ENCODE peak calls at places on chromosomes 4 and X, in six cellular contexts. G is endothelial cell; H is lower leg skin; V is fibroblast of pulmonary artery; N is activated CD8-positive, alpha-beta T cell treated with anti-CD3 and anti-CD28 coated beads for 36 hours; Q is mesothelial cell of epicardium. A is an unnamed sample.

GRCh38 chrX:40809210-40809609 is 73.9 kb upstream of the MED14 start:
- DNase-seq in N (no peak), G (no peak), Q (no peak), V (peak), H (no peak), A (no peak)

GRCh38 chr4:155889036-155889793 is 14.3 kb upstream of the TDO2 start:
- DNase-seq in N (no peak), G (no peak), Q (no peak), V (peak), H (peak), A (no peak)

GRCh38 chr4:5789141-5789540 is 78.1 kb downstream of the EVC start:
- DNase-seq in G (no peak), V (no peak), Q (peak), H (no peak), N (no peak), A (no peak)

GRCh38 chrX:26925088-26925487 is 538.1 kb downstream of the PPP4R3C start:
- DNase-seq in H (no peak), N (no peak), G (no peak), Q (no peak), V (no peak), A (no peak)

GRCh38 chr4:155809835-155810234 is 51.0 kb downstream of the GUCY1B1 start:
- DNase-seq in G (no peak), H (no peak), V (peak), Q (no peak), N (peak), A (peak)

GRCh38 chrX:13778916-13779315 is 38.0 kb downstream of the GPM6B start:
- DNase-seq in N (peak), V (peak), G (peak), Q (no peak), H (no peak), A (no peak)

GRCh38 chr4:169416997-169417396 is 146.2 kb upstream of the SH3RF1 start:
- DNase-seq in Q (no peak), G (no peak), V (no peak), H (no peak), N (peak), A (no peak)

GRCh38 chr4:117137143-117137542 is 51.8 kb upstream of the TRAM1L1 start:
- DNase-seq in H (no peak), G (no peak), N (no peak), V (peak), Q (no peak), A (no peak)

GRCh38 chrX:63930140-63930539 is 145.1 kb upstream of the ARHGEF9 start:
- DNase-seq in Q (no peak), V (no peak), H (no peak), G (peak), N (no peak), A (no peak)

GRCh38 chrX:255923-256331 is 25.3 kb upstream of the PLCXD1 start:
- DNase-seq in V (no peak), G (no peak), N (no peak), Q (no peak), H (no peak), A (no peak)

GRCh38 chr4:32841217-32841616 is 2121.0 kb downstream of the PCDH7 start:
- DNase-seq in G (no peak), Q (no peak), V (no peak), N (no peak), H (no peak), A (no peak)

GRCh38 chr4:19381068-19381467 is 870.6 kb upstream of the SLIT2 start:
- DNase-seq in N (no peak), H (no peak), V (peak), Q (no peak), G (no peak), A (no peak)

GRCh38 chrX:106927023-106927422 is 6.8 kb downstream of the CLDN2 start:
- DNase-seq in H (no peak), G (no peak), Q (no peak), V (no peak), N (no peak), A (no peak)

GRCh38 chrX:120790118-120790517 is 85.5 kb downstream of the CT47B1 start:
- DNase-seq in V (peak), H (peak), G (peak), Q (no peak), N (peak), A (peak)

GRCh38 chrX:10106801-10107200 is 50.0 kb upstream of the CLCN4 start:
- DNase-seq in H (no peak), G (no peak), N (peak), Q (no peak), V (no peak), A (no peak)

GRCh38 chrX:19121898-19122640 is at the start of gene ADGRG2:
- DNase-seq in Q (peak), V (peak), H (no peak), G (peak), N (peak), A (peak)

GRCh38 chr4:147425019-147425418 is 55.9 kb upstream of the EDNRA start:
- DNase-seq in G (no peak), H (no peak), V (no peak), N (no peak), Q (no peak), A (no peak)

GRCh38 chrX:154988719-154989118 is 33.8 kb downstream of the F8 start:
- DNase-seq in Q (no peak), H (no peak), G (no peak), V (no peak), N (no peak), A (no peak)

DNA sequence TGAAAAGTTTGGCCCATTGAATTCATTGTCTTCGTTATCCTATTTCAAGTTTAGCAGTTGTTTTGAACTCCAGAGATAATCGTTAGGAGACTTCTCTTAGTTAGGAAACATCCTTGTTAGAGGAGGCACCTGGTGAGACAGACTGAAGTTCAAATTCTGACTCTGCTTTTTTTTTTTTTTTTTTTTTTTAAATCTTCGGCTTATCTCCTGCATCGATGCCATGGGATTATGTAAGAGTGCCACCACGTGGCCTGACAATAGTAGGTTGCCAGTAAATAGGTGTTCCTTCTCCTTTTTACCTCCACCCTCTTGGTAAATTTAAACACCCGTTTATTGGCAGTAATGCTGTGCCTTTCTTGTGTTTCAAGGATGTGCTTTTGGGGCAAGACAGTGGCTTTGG is 149.3 kb downstream of the SOWAHB start:
- DNase-seq in V (peak), Q (no peak), G (peak), N (peak), H (no peak), A (peak)
- TF ChIP-seq CTCF in V (peak), Q (no peak), G (peak), N (no peak), H (no peak), A (peak)

DNA sequence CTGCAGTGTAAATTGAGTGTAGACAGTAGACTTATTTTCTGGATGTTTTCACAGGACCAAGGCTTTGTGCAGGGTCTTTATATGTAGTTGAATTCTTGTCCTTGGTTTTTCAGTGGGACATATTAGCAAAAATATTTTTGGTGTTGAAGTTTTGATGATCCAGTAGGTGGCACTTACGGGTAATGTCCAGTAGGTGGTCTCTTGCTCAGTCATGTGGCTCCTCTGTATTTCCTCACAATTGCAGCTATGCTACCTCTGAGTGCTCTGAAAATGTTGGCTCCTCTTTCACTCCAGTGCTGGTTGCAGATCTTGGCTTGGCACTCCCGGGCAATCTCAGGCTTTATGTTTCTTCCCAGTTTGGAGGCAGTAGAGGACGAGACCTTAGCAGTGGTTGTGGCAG is 419.8 kb upstream of the AMOT start:
- DNase-seq in G (no peak), H (no peak), V (peak), Q (no peak), N (no peak), A (no peak)
- TF ChIP-seq CTCF in G (peak), H (no peak), V (peak), Q (peak), N (no peak), A (no peak)

GRCh38 chr4:110480031-110480549 is 4.1 kb downstream of the ENPEP start:
- DNase-seq in H (no peak), Q (no peak), G (no peak), V (peak), N (no peak), A (no peak)
- TF ChIP-seq CTCF in H (no peak), Q (no peak), G (no peak), V (peak), N (no peak), A (no peak)

GRCh38 chr4:164716901-164717300 is 37.0 kb upstream of the SMIM31 start:
- DNase-seq in G (no peak), V (no peak), N (no peak), H (no peak), Q (no peak), A (no peak)
- TF ChIP-seq CTCF in G (peak), V (no peak), N (no peak), H (no peak), Q (no peak), A (peak)

GRCh38 chr4:184268574-184269160 is 51.0 kb upstream of the ENPP6 start:
- DNase-seq in V (peak), N (no peak), Q (no peak), G (no peak), H (no peak), A (no peak)
- TF ChIP-seq CTCF in V (no peak), N (no peak), Q (no peak), G (no peak), H (no peak), A (peak)

GRCh38 chrX:119223784-119224183 is 12.3 kb upstream of the PGRMC1 start:
- DNase-seq in V (no peak), G (no peak), Q (no peak), N (no peak), H (no peak), A (no peak)

GRCh38 chrX:119222932-119223331 is 13.2 kb upstream of the PGRMC1 start:
- DNase-seq in V (no peak), N (no peak), G (no peak), H (no peak), Q (no peak), A (no peak)

GRCh38 chrX:119218198-119218597 is 17.9 kb upstream of the PGRMC1 start:
- DNase-seq in Q (no peak), V (peak), N (no peak), G (no peak), H (no peak), A (no peak)
- TF ChIP-seq CTCF in Q (no peak), V (peak), N (peak), G (no peak), H (no peak), A (peak)

GRCh38 chr4:153763404-153763803 is 3.6 kb upstream of the RNF175 start:
- DNase-seq in Q (no peak), G (no peak), H (no peak), V (no peak), N (peak), A (no peak)
- TF ChIP-seq CTCF in Q (no peak), G (peak), H (no peak), V (peak), N (no peak), A (peak)

GRCh38 chr4:77430847-77431246 is 174.8 kb upstream of the CXCL13 start:
- DNase-seq in Q (no peak), G (no peak), H (no peak), V (no peak), N (no peak), A (no peak)
- TF ChIP-seq CTCF in Q (no peak), G (no peak), H (no peak), V (peak), N (no peak), A (no peak)